ENCODE peak calls at places on chromosomes 12 and 14, in five cellular contexts. S is SK-N-SH, H is GM12878, U is H1, J is K562. D is an unnamed sample.

GRCh38 chr12:116520801-116521471 is 38.2 kb upstream of the MAP1LC3B2 start:
- DNase-seq in J (peak; percentile 29), U (no peak), S (peak; percentile 35), H (no peak), D (no peak)

GRCh38 chr12:94074216-94074969 is 74.0 kb upstream of the PLXNC1 start:
- DNase-seq in U (no peak), S (no peak), J (no peak), H (no peak), D (no peak)

GRCh38 chr14:68042591-68043210 is 223.1 kb downstream of the RAD51B start:
- DNase-seq in J (no peak), S (no peak), H (no peak), U (no peak), D (peak; percentile 37)

GRCh38 chr14:103803661-103804060 is 43.7 kb downstream of the PPP1R13B start:
- DNase-seq in H (no peak), S (no peak), U (no peak), J (no peak), D (no peak)

GRCh38 chr14:65015391-65015790 is 28.7 kb downstream of the FNTB start:
- DNase-seq in U (no peak), H (no peak), S (no peak), J (no peak), D (no peak)

GRCh38 chr12:102478416-102479098 is 1.8 kb downstream of the IGF1 start:
- DNase-seq in H (peak; percentile 82), J (peak; percentile 31), S (no peak), U (no peak), D (no peak)

GRCh38 chr12:49505672-49506071 is 33.2 kb upstream of the KCNH3 start:
- DNase-seq in S (no peak), U (no peak), J (no peak), H (no peak), D (no peak)

GRCh38 chr12:27575780-27576154 is 51.8 kb downstream of the PPFIBP1 start:
- DNase-seq in H (no peak), U (no peak), J (no peak), S (no peak), D (no peak)

GRCh38 chr14:36096090-36096489 is 80.4 kb downstream of the PTCSC3 start:
- DNase-seq in J (no peak), H (no peak), S (no peak), U (no peak), D (no peak)

GRCh38 chr12:82838827-82839226 is 152.1 kb downstream of the TMTC2 start:
- DNase-seq in H (no peak), J (no peak), U (no peak), S (no peak), D (no peak)

GRCh38 chr12:28782812-28783211 is 366.3 kb upstream of the FAR2 start:
- DNase-seq in J (no peak), H (no peak), S (no peak), U (no peak), D (no peak)

GRCh38 chr12:49873361-49873934 is 30.3 kb downstream of the FAIM2 start:
- DNase-seq in U (no peak), H (no peak), J (no peak), S (no peak), D (peak; percentile 60)

GRCh38 chr14:38971258-38971921 is 131.6 kb downstream of the SEC23A start:
- DNase-seq in H (no peak), S (no peak), U (no peak), J (no peak), D (no peak)

GRCh38 chr12:108768591-108769500 is 37.5 kb upstream of the CORO1C start:
- DNase-seq in S (peak; percentile 46), U (peak; percentile 83), J (no peak), H (peak; percentile 17), D (no peak)

GRCh38 chr12:49228653-49229052 is 36.2 kb upstream of the TUBA1C start:
- DNase-seq in H (no peak), U (no peak), J (no peak), S (no peak), D (no peak)

GRCh38 chr14:100192250-100192671 is 32.8 kb upstream of the DEGS2 start:
- DNase-seq in U (peak; percentile 55), J (no peak), S (no peak), H (no peak), D (no peak)

GRCh38 chr14:93160353-93160801 is 24.3 kb downstream of the MOAP1 start:
- DNase-seq in S (peak; percentile 56), J (peak; percentile 70), H (no peak), U (no peak), D (peak; percentile 70)

GRCh38 chr12:1122803-1123202 is 131.8 kb downstream of the ERC1 start:
- DNase-seq in U (no peak), J (no peak), S (peak; percentile 11), H (no peak), D (peak; percentile 42)

GRCh38 chr12:48556631-48557030 is 13.2 kb downstream of the LALBA start:
- DNase-seq in H (no peak), S (no peak), J (peak; percentile 20), U (no peak), D (no peak)

GRCh38 chr12:90816353-90817089 is 138.5 kb downstream of the CCER1 start:
- DNase-seq in H (no peak), U (no peak), J (no peak), S (no peak), D (no peak)

GRCh38 chr14:99201351-99202073 is 70.5 kb downstream of the BCL11B start:
- DNase-seq in J (no peak), S (no peak), U (no peak), H (no peak), D (no peak)

GRCh38 chr14:54728700-54729527 is 162.0 kb downstream of the SAMD4A start:
- DNase-seq in H (no peak), S (no peak), U (no peak), J (peak; percentile 70), D (no peak)

DNA sequence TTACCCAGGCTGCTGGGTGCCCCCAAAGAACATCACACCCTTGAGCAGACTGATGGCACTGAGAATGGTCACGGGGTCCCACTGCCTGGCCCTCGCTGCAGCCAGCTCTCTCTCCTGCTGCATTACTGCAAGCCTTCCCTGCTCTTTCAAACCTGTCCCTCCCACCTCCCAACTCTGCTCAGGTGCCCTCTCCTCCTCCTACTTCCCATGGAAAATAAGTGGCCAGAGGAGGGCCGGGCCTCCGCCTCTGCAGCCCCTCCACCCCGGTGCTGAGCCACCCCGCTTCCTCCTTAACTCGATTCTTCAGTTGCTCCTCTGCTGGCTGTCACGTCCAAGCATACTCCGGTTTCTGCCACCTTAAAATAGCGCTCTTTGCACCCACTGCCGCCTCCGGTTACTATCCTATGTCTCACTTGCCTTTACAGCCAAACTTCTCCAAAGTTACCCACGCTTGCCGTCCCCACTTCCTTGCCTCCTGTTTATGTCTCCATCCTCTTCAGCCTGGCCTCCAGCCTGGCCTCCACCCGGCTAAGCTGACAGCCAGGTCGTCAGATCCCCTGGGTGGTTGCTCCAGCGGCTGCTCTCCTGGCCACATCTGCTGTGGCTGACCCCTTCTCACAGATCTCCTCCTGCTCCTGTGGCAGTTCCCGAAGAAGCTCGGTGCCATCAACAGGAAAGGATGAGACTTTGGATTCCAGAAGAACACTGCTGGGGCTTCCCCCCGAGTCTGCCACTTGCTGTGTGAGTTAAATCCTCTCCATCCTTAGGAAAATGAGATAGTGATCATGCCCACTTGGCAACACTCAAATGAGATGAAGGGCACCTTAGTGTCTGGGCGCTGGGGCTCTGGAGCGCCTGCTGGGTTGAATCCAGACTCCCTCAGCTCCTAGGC is 7.7 kb downstream of the SMIM41 start:
- DNase-seq in S (peak; percentile 12), J (no peak), H (no peak), U (no peak), D (no peak)
- TF ChIP-seq JUND in S (no peak), J (no peak), H (no peak), U (no peak), D (no peak)

GRCh38 chr12:92794814-92795213 is 92.0 kb downstream of the PLEKHG7 start:
- DNase-seq in S (no peak), H (no peak), U (no peak), J (no peak), D (no peak)
- TF ChIP-seq JUND in S (no peak), H (no peak), U (no peak), J (no peak), D (no peak)

GRCh38 chr14:83529531-83529930 is 1995.9 kb upstream of the SEL1L start:
- DNase-seq in S (no peak), J (no peak), U (no peak), H (no peak), D (no peak)
- TF ChIP-seq JUND in S (no peak), J (no peak), U (no peak), H (no peak), D (no peak)

GRCh38 chr12:26318661-26319068 is 123.3 kb downstream of the SSPN start:
- DNase-seq in J (peak; percentile 70), H (no peak), S (no peak), U (no peak), D (no peak)
- TF ChIP-seq JUND in J (peak; percentile 84), H (no peak), S (no peak), U (no peak), D (no peak)

DNA sequence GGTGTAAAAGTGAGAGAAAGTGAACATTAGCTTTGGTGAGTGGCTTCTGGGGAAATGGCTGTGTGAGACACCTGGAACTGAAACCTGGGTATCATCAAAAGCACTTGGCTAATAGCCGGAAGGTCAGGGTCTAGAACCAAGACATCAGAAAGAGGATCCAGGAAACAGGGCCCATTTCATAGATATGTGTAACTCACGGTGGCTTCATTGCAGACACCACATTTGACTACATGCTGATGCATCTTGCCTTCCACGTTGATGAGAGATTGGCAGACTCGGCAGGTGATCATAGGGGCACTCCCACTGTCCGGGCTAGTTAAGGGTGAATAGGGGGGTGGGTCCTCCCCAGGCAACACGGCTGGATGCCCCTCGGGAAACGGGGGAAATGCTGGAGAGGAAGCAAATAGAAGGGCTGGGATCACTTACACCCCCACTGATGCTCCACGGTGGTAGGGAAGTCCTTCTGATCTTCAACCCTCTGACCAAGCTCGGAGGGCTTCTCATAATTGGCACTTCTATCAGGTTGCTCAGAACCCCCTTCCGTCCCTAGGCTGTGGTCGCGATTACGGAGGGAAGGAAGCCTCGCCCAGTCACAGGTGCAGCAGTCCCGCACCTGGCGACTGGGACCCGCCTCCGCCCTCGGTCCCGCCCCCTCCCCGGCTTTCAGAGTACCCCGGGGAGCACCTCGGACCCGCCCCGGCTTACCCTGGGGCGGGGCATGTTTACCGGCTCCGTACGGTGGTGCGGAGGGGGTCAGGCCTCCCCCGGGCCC is 590 bp downstream of the PIP4P1 start:
- DNase-seq in S (no peak), H (peak; percentile 27), U (peak; percentile 75), J (peak; percentile 29), D (peak; percentile 49)
- TF ChIP-seq JUND in S (no peak), H (no peak), U (no peak), J (no peak), D (no peak)

DNA sequence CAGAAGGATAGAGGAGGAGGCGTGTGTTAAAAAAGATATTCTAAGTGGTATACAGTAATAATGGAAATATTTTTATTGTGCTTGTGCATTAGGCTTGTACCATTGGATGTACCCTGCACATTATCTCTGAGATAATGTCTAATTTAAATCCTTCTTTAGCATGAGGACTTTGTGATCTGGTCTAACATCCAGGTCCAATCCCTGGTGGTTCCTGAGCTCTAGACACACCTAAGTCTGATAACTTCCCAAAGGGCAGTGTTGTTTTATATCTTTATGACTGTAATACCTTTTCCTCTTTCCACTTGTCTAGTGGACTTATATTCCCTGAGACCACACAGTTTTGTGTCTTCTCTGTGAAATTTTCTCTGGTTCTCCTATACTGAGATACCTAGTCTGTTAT is 20.7 kb downstream of the PRPF39 start:
- DNase-seq in S (no peak), J (no peak), H (no peak), U (no peak), D (no peak)
- TF ChIP-seq JUND in S (no peak), J (no peak), H (no peak), U (no peak), D (no peak)

GRCh38 chr14:89330236-89331002 is 86.6 kb downstream of the FOXN3 start:
- DNase-seq in U (no peak), S (no peak), J (no peak), H (no peak), D (no peak)
- TF ChIP-seq JUND in U (no peak), S (no peak), J (no peak), H (no peak), D (no peak)

D was measured in T47D.